ENCODE peak calls at places on chromosomes 7 and 10, in four cellular contexts. C is activated T-helper 9 cell treated with anti-CD3 and anti-CD28 coated beads, Interleukin-2, amount 50 U/mL, for 16 hours; F is RWPE1; N is prostate gland. Z is an unnamed sample.

GRCh38 chr7:78020874-78021249 is 222.3 kb downstream of the PHTF2 start:
- DNase-seq in C (no peak), F (no peak), N (no peak), Z (no peak)

GRCh38 chr7:138776156-138776833 is 21.5 kb upstream of the TMEM213 start:
- DNase-seq in C (no peak), F (no peak), N (no peak), Z (no peak)

GRCh38 chr10:43124574-43125273 is 13.5 kb upstream of the CSGALNACT2 start:
- DNase-seq in C (no peak), F (no peak), N (no peak), Z (no peak)

GRCh38 chr10:17644485-17644964 is 574 bp downstream of the STAM start:
- DNase-seq in C (no peak), F (peak), N (no peak), Z (peak)

GRCh38 chr7:138890782-138891445 is 90.3 kb downstream of the KIAA1549 start:
- DNase-seq in C (no peak), F (no peak), N (no peak), Z (peak)

GRCh38 chr7:114173170-114173569 is 241.4 kb upstream of the FOXP2 start:
- DNase-seq in C (no peak), F (no peak), N (no peak), Z (no peak)

GRCh38 chr10:118501637-118502440 is 93.6 kb downstream of the PRLHR start:
- DNase-seq in C (no peak), F (peak), N (peak), Z (peak)

GRCh38 chr10:74930962-74931361 is 104.6 kb downstream of the KAT6B start:
- DNase-seq in C (no peak), F (no peak), N (no peak), Z (no peak)

GRCh38 chr10:89869180-89869579 is 167.8 kb downstream of the KIF20B start:
- DNase-seq in C (no peak), F (no peak), N (no peak), Z (no peak)

GRCh38 chr10:17758200-17758599 is 6.2 kb downstream of the TMEM236 start:
- DNase-seq in C (no peak), F (no peak), N (no peak), Z (no peak)

GRCh38 chr10:71638087-71638576 is 81.4 kb downstream of the C10orf105 start:
- DNase-seq in C (no peak), F (no peak), N (no peak), Z (peak)

GRCh38 chr10:21926949-21927348 is 76.6 kb downstream of the DNAJC1 start:
- DNase-seq in C (no peak), F (peak), N (no peak), Z (peak)

GRCh38 chr7:95430864-95431263 is 4.0 kb downstream of the PON2 start:
- DNase-seq in C (no peak), F (peak), N (no peak), Z (peak)

GRCh38 chr10:3258291-3258848 is 85.8 kb upstream of the PITRM1 start:
- DNase-seq in C (no peak), F (no peak), N (no peak), Z (no peak)

GRCh38 chr7:73904219-73905136 is 43.5 kb downstream of the TMEM270 start:
- DNase-seq in C (no peak), F (no peak), N (no peak), Z (peak)

GRCh38 chr10:61487506-61487905 is 34.3 kb upstream of the TMEM26 start:
- DNase-seq in C (no peak), F (peak), N (no peak), Z (peak)

GRCh38 chr10:100734295-100735086 is 10.9 kb upstream of the PAX2 start:
- DNase-seq in C (no peak), F (no peak), N (no peak), Z (no peak)

GRCh38 chr10:43002596-43002995 is 74.3 kb upstream of the RET start:
- DNase-seq in C (no peak), F (no peak), N (no peak), Z (no peak)

GRCh38 chr7:73341877-73342276 is 13.9 kb downstream of the FKBP6 start:
- DNase-seq in C (no peak), F (peak), N (no peak), Z (peak)

GRCh38 chr7:132256721-132257212 is 319.5 kb downstream of the PLXNA4 start:
- DNase-seq in C (no peak), F (no peak), N (no peak), Z (no peak)

GRCh38 chr7:139060838-139061237 is 25.0 kb upstream of the ZC3HAV1L start:
- DNase-seq in C (no peak), F (no peak), N (no peak), Z (no peak)

GRCh38 chr10:45374451-45375052 is 536 bp downstream of the ALOX5 start:
- DNase-seq in C (no peak), F (peak), N (no peak), Z (peak)

GRCh38 chr7:139984642-139985539 is 77.9 kb downstream of the PARP12 start:
- DNase-seq in C (no peak), F (no peak), N (no peak), Z (no peak)

GRCh38 chr7:106284516-106285050 is at the start of gene NAMPT:
- DNase-seq in C (peak), F (peak), N (peak), Z (peak)

GRCh38 chr10:30059209-30060107 is at the start of gene JCAD:
- DNase-seq in C (peak), F (peak), N (peak), Z (peak)

GRCh38 chr10:78648256-78648860 is 420.4 kb upstream of the ZMIZ1 start:
- DNase-seq in C (no peak), F (no peak), N (no peak), Z (no peak)

Z was measured in epithelial cell of esophagus.